ENCODE peak calls at places on chromosome 5, in nine cellular contexts. M, P, G, H, F, O, W, D and J are unnamed samples.
A peak's percentile ranks its signal among the peaks of the same experiment; 100 is the strongest.

GRCh38 chr5:34676409-34676808 is 20.3 kb downstream of the RAI14 start:
- DNase-seq in P (no peak), W (no peak), F (peak; percentile 47), H (peak; percentile 29), O (no peak), M (no peak), D (no peak), G (no peak), J (no peak)

GRCh38 chr5:168020522-168021294 is 270.7 kb upstream of the WWC1 start:
- DNase-seq in W (no peak), G (peak; percentile 45), P (no peak), M (no peak), O (no peak), D (no peak), F (no peak), H (no peak), J (no peak)

GRCh38 chr5:33180900-33181299 is 259.9 kb upstream of the TARS1 start:
- DNase-seq in D (no peak), H (peak; percentile 25), M (peak; percentile 3), G (peak; percentile 51), F (peak; percentile 36), O (peak; percentile 42), W (no peak), P (no peak), J (no peak)

GRCh38 chr5:39379683-39380082 is 15.4 kb upstream of the C9 start:
- DNase-seq in D (no peak), P (no peak), G (no peak), H (no peak), M (no peak), F (no peak), W (no peak), O (no peak), J (no peak)

GRCh38 chr5:134563962-134564361 is 38.5 kb downstream of the JADE2 start:
- DNase-seq in H (no peak), W (no peak), G (no peak), F (no peak), O (no peak), M (no peak), P (no peak), D (no peak), J (no peak)

GRCh38 chr5:169149317-169149716 is 151.6 kb downstream of the SLIT3 start:
- DNase-seq in W (no peak), M (peak; percentile 22), F (no peak), G (no peak), O (peak; percentile 69), H (no peak), P (no peak), D (no peak), J (no peak)

GRCh38 chr5:112548246-112548982 is 129.3 kb upstream of the EPB41L4A start:
- DNase-seq in W (no peak), G (no peak), P (no peak), D (no peak), O (no peak), M (no peak), F (peak; percentile 95), H (peak; percentile 19), J (no peak)

GRCh38 chr5:40082313-40082712 is 597.4 kb upstream of the PTGER4 start:
- DNase-seq in M (no peak), O (no peak), F (no peak), D (no peak), G (no peak), P (no peak), W (no peak), H (peak; percentile 35), J (no peak)

GRCh38 chr5:56155085-56155484 is 78.0 kb downstream of the ANKRD55 start:
- DNase-seq in M (no peak), P (no peak), H (no peak), D (no peak), G (no peak), F (no peak), W (no peak), O (no peak), J (no peak)

GRCh38 chr5:40615586-40616193 is 64.0 kb upstream of the PTGER4 start:
- DNase-seq in G (no peak), M (no peak), W (no peak), O (no peak), F (peak; percentile 7), P (no peak), D (no peak), H (peak; percentile 74), J (no peak)

GRCh38 chr5:123099514-123100151 is 10.6 kb downstream of the PRDM6 start:
- DNase-seq in P (peak; percentile 70), O (peak; percentile 78), F (no peak), W (no peak), H (no peak), G (no peak), M (peak; percentile 66), D (no peak), J (no peak)

GRCh38 chr5:80041536-80041935 is 6.4 kb downstream of the THBS4 start:
- DNase-seq in M (no peak), W (no peak), O (no peak), F (no peak), P (no peak), D (no peak), H (no peak), G (no peak), J (no peak)

GRCh38 chr5:23208959-23209431 is 298.4 kb upstream of the PRDM9 start:
- DNase-seq in O (peak; percentile 93), F (peak; percentile 8), M (peak; percentile 12), H (peak; percentile 66), G (peak; percentile 53), P (no peak), D (no peak), W (no peak), J (no peak)

GRCh38 chr5:23428705-23429104 is 78.7 kb upstream of the PRDM9 start:
- DNase-seq in P (no peak), M (no peak), O (no peak), G (no peak), H (no peak), F (no peak), W (no peak), D (no peak), J (no peak)

GRCh38 chr5:119356384-119357188 is 767 bp downstream of the TNFAIP8 start:
- DNase-seq in G (no peak), O (no peak), M (no peak), P (no peak), D (no peak), F (no peak), W (no peak), H (no peak), J (no peak)

GRCh38 chr5:35198096-35198495 is 32.2 kb downstream of the PRLR start:
- DNase-seq in P (peak; percentile 89), O (no peak), F (peak; percentile 38), M (no peak), W (peak; percentile 53), D (peak; percentile 49), G (no peak), H (no peak), J (no peak)

GRCh38 chr5:90916947-90917800 is 358.6 kb downstream of the ADGRV1 start:
- DNase-seq in W (no peak), P (no peak), O (no peak), G (no peak), H (no peak), M (no peak), D (no peak), F (no peak), J (no peak)

GRCh38 chr5:116542619-116543018 is 32.0 kb downstream of the SEMA6A start:
- DNase-seq in P (no peak), W (no peak), G (no peak), F (no peak), O (no peak), H (no peak), D (no peak), M (no peak), J (no peak)

GRCh38 chr5:558871-559503 is 34.7 kb upstream of the SLC9A3 start:
- DNase-seq in D (no peak), G (no peak), W (no peak), P (no peak), H (no peak), M (no peak), F (no peak), O (no peak), J (no peak)

DNA sequence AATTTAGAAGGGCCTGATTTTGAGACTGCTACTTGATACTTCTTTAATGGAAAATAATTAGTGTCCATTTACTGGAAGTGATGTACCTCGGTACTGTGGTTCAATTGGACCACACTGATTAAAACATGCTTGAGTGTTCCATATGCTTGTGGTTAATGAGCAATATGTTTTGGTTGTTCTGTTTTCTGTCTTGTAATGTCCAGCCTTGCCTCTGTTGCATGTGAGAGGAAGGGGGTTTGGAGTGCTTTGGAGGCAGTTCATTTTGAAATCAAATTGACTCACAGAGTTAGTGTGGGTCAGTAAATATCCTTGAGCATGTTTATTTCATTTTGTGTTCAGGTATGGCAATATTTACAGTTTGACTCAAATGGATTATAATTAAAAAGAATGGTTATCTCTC is 334.4 kb downstream of the ARHGEF28 start:
- DNase-seq in F (no peak), M (no peak), H (no peak), W (no peak), P (no peak), D (no peak), G (no peak), O (no peak), J (no peak)
- H3K27ac ChIP-seq in F (no peak overlapping the region), M (no peak overlapping the region), H (no peak overlapping the region), W (no peak overlapping the region), P (no peak overlapping the region), D (no peak overlapping the region), G (no peak overlapping the region), O (no peak overlapping the region), J (no peak overlapping the region)

GRCh38 chr5:137086289-137086838 is 412.8 kb downstream of the SPOCK1 start:
- DNase-seq in F (no peak), D (no peak), P (no peak), W (no peak), H (no peak), M (no peak), O (peak; percentile 33), G (no peak), J (no peak)
- TF ChIP-seq CTCF in F (no peak), D (no peak), P (no peak), W (no peak), H (no peak), M (no peak), O (no peak), G (no peak), J (no peak)

GRCh38 chr5:38289457-38289856 is 31.1 kb downstream of the EGFLAM start:
- DNase-seq in F (no peak), O (no peak), M (no peak), W (no peak), D (no peak), H (no peak), G (no peak), P (no peak), J (no peak)
- H3K27ac ChIP-seq in F (no peak overlapping the region), O (no peak overlapping the region), M (no peak overlapping the region), W (no peak overlapping the region), D (peak overlapping the region; percentile 32), H (no peak overlapping the region), G (no peak overlapping the region), P (no peak overlapping the region), J (no peak overlapping the region)

DNA sequence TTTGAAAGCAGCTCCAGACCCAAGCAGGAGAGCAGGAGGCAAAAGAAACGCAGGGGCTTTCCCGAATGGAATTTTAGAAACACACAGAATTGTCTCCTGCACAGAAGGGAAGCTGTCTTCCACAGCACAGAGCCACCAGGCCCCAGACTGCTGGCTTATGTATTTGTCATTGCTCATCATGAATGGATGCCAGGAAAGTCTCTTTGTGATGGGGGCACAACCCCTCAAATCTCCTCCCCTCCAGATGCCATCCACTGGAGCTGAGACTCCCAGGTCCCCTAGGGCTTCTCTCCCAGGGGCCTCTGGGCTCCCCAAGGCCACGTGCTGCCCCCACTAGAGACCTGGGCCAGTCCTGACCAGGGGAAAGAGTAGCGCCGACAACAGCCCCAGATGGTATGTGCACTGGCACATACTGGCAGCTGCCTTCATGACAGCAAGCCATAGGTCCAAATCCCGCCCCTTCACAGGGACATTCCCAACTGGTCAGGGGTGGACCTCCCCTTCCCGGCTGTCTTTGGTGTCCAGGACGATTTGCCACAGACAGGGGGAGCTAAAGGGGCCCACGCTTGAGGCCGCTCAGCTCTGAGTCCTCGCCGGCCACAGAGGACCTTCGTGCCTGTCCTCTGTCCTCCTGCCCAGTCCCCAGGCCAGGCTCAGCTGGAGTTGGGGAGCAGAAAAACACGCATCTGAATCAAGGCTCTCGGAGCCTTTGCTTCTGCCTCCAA is 127.8 kb downstream of the KCNIP1 start:
- DNase-seq in H (no peak), D (peak; percentile 28), P (peak; percentile 40), W (peak; percentile 26), M (peak; percentile 74), G (no peak), O (peak; percentile 72), F (no peak), J (no peak)
- TF ChIP-seq CTCF in H (no peak), D (peak; percentile 50), P (peak; percentile 11), W (no peak), M (no peak), G (no peak), O (peak; percentile 37), F (peak; percentile 63), J (no peak)